ENCODE peak calls at places on chromosomes 3 and 15, in seven cellular contexts. A, T, Y, M, Z, H and J are unnamed samples.

GRCh38 chr3:139534992-139535879 is 4.3 kb downstream of the RBP1 start:
- DNase-seq in H (peak), M (no peak), Z (peak), A (no peak), Y (peak), T (peak), J (no peak)

GRCh38 chr3:120143676-120144075 is 49.4 kb upstream of the GSK3B start:
- DNase-seq in M (no peak), T (no peak), Y (no peak), H (no peak), A (no peak), Z (no peak), J (no peak)

GRCh38 chr3:24843955-24844354 is 349.3 kb upstream of the THRB start:
- DNase-seq in M (peak), T (no peak), Z (no peak), A (no peak), Y (no peak), H (no peak), J (no peak)

GRCh38 chr3:149536429-149536828 is 61.9 kb downstream of the TM4SF4 start:
- DNase-seq in A (no peak), M (no peak), T (peak), H (peak), Y (peak), Z (peak), J (no peak)

GRCh38 chr3:120177151-120177550 is 82.9 kb upstream of the GSK3B start:
- DNase-seq in M (peak), A (no peak), Z (peak), Y (peak), H (no peak), T (peak), J (no peak)

GRCh38 chr15:65827065-65827464 is 35.0 kb upstream of the DENND4A start:
- DNase-seq in Z (no peak), Y (no peak), T (no peak), H (no peak), A (no peak), M (no peak), J (no peak)

GRCh38 chr15:76376029-76376428 is 39.5 kb downstream of the ISL2 start:
- DNase-seq in Z (no peak), Y (no peak), T (no peak), A (no peak), M (no peak), H (no peak), J (no peak)

GRCh38 chr3:126261037-126261436 is 80.7 kb upstream of the ALDH1L1 start:
- DNase-seq in T (peak), Z (peak), A (no peak), M (no peak), Y (peak), H (no peak), J (peak)

GRCh38 chr3:197960694-197961581 is 921 bp downstream of the LMLN start:
- DNase-seq in M (no peak), Z (no peak), H (peak), Y (peak), A (no peak), T (no peak), J (no peak)

GRCh38 chr3:147157629-147158028 is 248.7 kb downstream of the ZIC4 start:
- DNase-seq in H (no peak), Y (peak), A (no peak), T (peak), Z (no peak), M (no peak), J (peak)

GRCh38 chr15:40103124-40103858 is 5.4 kb downstream of the BMF start:
- DNase-seq in H (peak), A (no peak), T (peak), M (peak), Y (peak), Z (peak), J (peak)

GRCh38 chr15:26985050-26985449 is 14.1 kb downstream of the GABRG3 start:
- DNase-seq in T (no peak), A (no peak), Y (no peak), H (no peak), M (no peak), Z (no peak), J (no peak)

GRCh38 chr3:37715358-37715757 is 146.3 kb upstream of the CTDSPL start:
- DNase-seq in T (no peak), M (no peak), A (no peak), Z (no peak), H (no peak), Y (no peak), J (no peak)

GRCh38 chr3:135694142-135694541 is 271.4 kb upstream of the PPP2R3A start:
- DNase-seq in A (no peak), M (no peak), Y (no peak), H (no peak), T (no peak), Z (no peak), J (no peak)

GRCh38 chr15:64452988-64453688 is 7.2 kb upstream of the ZNF609 start:
- DNase-seq in H (peak), A (no peak), T (peak), Z (peak), M (peak), Y (peak), J (no peak)

GRCh38 chr3:14126017-14126902 is 1.4 kb downstream of the TMEM43 start:
- DNase-seq in Y (peak), H (no peak), A (no peak), T (no peak), M (no peak), Z (no peak), J (no peak)

GRCh38 chr15:20645956-20646355 is 104.4 kb upstream of the GOLGA6L6 start:
- DNase-seq in M (no peak), A (no peak), H (peak), T (no peak), Y (no peak), Z (no peak), J (no peak)

GRCh38 chr3:146152841-146153240 is 8.1 kb downstream of the PLOD2 start:
- DNase-seq in H (no peak), A (no peak), Z (no peak), M (no peak), Y (no peak), T (no peak), J (no peak)

GRCh38 chr3:79056498-79056897 is 711.3 kb downstream of the ROBO1 start:
- DNase-seq in Z (no peak), A (no peak), Y (no peak), M (no peak), T (no peak), H (no peak), J (no peak)

GRCh38 chr3:154766765-154767503 is 313.2 kb upstream of the MME start:
- DNase-seq in Y (no peak), H (no peak), Z (no peak), A (no peak), T (no peak), M (no peak), J (no peak)

GRCh38 chr15:59689626-59690236 is 611 bp upstream of the BNIP2 start:
- DNase-seq in A (peak), T (peak), Y (peak), H (peak), M (peak), Z (peak), J (no peak)

GRCh38 chr15:80934761-80935221 is 54.8 kb downstream of the MESD start:
- DNase-seq in A (no peak), M (no peak), T (peak), H (no peak), Y (peak), Z (peak), J (no peak)

GRCh38 chr15:92091155-92091734 is 237.7 kb downstream of the SLCO3A1 start:
- DNase-seq in T (peak), M (peak), A (no peak), H (no peak), Z (peak), Y (peak), J (no peak)

GRCh38 chr15:87681054-87681453 is 575.5 kb downstream of the NTRK3 start:
- DNase-seq in T (no peak), H (no peak), M (no peak), A (no peak), Z (no peak), Y (no peak), J (no peak)

GRCh38 chr3:4744405-4745239 is 234.6 kb upstream of the BHLHE40 start:
- DNase-seq in T (peak), Y (peak), M (no peak), A (no peak), H (no peak), Z (peak), J (no peak)

GRCh38 chr3:72196377-72196929 is 411.5 kb upstream of the PROK2 start:
- DNase-seq in Z (no peak), A (no peak), Y (no peak), T (no peak), M (no peak), H (no peak), J (no peak)

GRCh38 chr15:44500555-44500954 is 36.4 kb upstream of the EIF3J start:
- DNase-seq in Y (no peak), M (no peak), Z (no peak), A (no peak), T (no peak), H (no peak), J (no peak)

GRCh38 chr3:124272611-124273151 is 280.8 kb upstream of the ROPN1 start:
- DNase-seq in M (no peak), A (no peak), Y (no peak), H (no peak), T (peak), Z (peak), J (no peak)

GRCh38 chr3:178699810-178700209 is 163.6 kb downstream of the KCNMB2 start:
- DNase-seq in T (peak), Y (peak), Z (no peak), A (no peak), M (no peak), H (no peak), J (no peak)

GRCh38 chr15:25134546-25134945 is 179.8 kb downstream of the SNRPN start:
- DNase-seq in A (no peak), Y (no peak), H (no peak), T (peak), Z (peak), M (no peak), J (no peak)
- TF ChIP-seq CTCF in A (no peak), Y (no peak), H (no peak), T (no peak), Z (peak), M (no peak), J (peak)

GRCh38 chr3:61579685-61580084 is 18.3 kb downstream of the PTPRG start:
- DNase-seq in Y (no peak), H (no peak), Z (no peak), T (no peak), A (no peak), M (no peak), J (no peak)

GRCh38 chr3:61582287-61582686 is 20.9 kb downstream of the PTPRG start:
- DNase-seq in A (no peak), Z (no peak), H (no peak), Y (no peak), M (no peak), T (no peak), J (no peak)

GRCh38 chr3:61578667-61579367 is 17.4 kb downstream of the PTPRG start:
- DNase-seq in T (no peak), A (no peak), H (no peak), Z (no peak), Y (no peak), M (no peak), J (no peak)

GRCh38 chr3:61582846-61583245 is 21.5 kb downstream of the PTPRG start:
- DNase-seq in Y (no peak), Z (no peak), M (no peak), A (no peak), H (no peak), T (no peak), J (no peak)

GRCh38 chr3:61580982-61581654 is 19.7 kb downstream of the PTPRG start:
- DNase-seq in T (no peak), Y (no peak), Z (no peak), M (no peak), A (no peak), H (no peak), J (no peak)
- H3K4me3 ChIP-seq in T (no peak), Y (no peak), Z (no peak), M (no peak), A (no peak), H (no peak), J (no peak)

GRCh38 chr3:70120360-70120966 is 120.9 kb downstream of the SAMMSON start:
- DNase-seq in A (no peak), H (peak), M (peak), Y (peak), Z (peak), T (peak), J (peak)
- TF ChIP-seq CTCF in A (no peak), H (peak), M (peak), Y (peak), Z (peak), T (peak), J (peak)

GRCh38 chr15:84143753-84144314 is 91.7 kb upstream of the GOLGA6L4 start:
- DNase-seq in M (no peak), Z (no peak), Y (no peak), A (no peak), T (no peak), H (no peak), J (no peak)

DNA sequence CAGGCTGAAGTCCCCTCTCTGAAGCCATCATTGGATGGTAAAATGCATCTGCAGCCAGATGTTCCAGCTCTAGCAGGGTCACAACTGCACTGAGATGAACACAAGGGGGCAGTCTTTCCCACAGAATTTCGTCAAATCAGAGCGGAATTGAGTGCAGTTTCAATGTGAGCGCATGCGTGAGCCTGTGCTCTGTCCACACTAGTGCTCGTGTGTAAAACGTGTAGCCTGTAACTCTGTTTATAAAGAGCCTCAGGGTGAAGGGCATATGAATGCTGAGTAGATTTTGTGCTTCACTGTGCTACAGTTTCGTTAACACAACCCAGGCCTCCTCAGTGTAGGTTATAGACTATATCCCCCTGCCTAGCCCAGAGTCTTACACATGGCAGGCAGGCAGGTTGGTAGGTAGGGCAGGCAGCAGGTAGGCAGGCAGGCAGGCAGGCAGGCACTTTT is 92.7 kb upstream of the GOLGA6L4 start:
- DNase-seq in H (peak), T (peak), Z (peak), A (no peak), M (peak), Y (peak), J (peak)
- H3K4me3 ChIP-seq in H (no peak), T (no peak), Z (peak), A (no peak), M (no peak), Y (no peak), J (no peak)

GRCh38 chr15:70763120-70763949 is at the start of gene UACA:
- DNase-seq in M (peak), T (peak), A (peak), Z (peak), H (peak), Y (peak), J (peak)
- TF ChIP-seq CTCF in M (peak), T (no peak), A (peak), Z (no peak), H (no peak), Y (no peak), J (no peak)

DNA sequence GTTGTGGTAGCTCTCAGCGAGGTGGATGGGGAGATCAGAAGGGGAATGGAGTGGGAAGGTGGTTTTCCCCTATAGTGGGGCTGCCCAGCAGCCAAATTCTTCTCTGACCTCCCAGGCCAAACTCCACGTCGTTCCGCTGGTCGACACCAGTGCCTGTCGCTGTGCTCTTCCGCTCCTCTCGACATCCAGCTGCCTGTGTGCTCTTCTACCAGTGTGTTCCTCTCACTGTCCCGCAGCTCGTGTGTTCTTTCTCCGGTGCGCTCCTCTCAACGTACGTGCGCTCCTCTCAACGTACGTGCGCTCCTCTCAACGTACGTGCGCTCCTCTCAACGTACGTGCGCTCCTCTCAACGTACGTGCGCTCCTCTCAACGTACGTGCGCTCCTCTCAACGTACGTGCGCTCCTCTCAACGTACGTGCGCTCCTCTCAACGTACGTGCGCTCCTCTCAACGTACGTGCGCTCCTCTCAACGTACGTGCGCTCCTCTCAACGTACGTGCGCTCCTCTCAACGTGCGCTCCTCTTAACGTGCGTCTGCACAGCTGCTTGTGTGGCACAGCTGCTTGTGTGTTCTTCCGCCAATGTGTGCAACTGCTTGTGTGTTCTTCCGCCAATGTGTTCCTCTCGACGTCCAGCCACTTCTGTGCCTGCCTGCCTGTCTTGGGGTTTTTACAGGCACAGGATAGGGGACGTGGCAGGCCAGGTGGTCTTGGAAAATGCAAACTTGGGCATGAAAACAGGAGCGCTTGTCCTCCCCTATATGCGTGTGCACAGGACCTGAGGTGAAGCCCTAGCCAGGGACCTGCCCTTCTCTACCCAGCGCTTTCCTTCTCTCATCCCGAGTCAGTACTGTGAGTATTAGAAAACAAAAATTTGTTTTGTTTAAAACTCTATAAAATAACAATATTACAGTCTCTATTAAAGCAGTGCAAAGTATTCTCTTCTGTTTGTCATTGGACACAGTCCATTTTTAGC is 991.1 kb downstream of the GBE1 start:
- DNase-seq in Z (peak), M (no peak), H (no peak), Y (no peak), A (no peak), T (peak), J (no peak)
- H3K4me3 ChIP-seq in Z (no peak), M (no peak), H (no peak), Y (no peak), A (no peak), T (no peak), J (no peak)

DNA sequence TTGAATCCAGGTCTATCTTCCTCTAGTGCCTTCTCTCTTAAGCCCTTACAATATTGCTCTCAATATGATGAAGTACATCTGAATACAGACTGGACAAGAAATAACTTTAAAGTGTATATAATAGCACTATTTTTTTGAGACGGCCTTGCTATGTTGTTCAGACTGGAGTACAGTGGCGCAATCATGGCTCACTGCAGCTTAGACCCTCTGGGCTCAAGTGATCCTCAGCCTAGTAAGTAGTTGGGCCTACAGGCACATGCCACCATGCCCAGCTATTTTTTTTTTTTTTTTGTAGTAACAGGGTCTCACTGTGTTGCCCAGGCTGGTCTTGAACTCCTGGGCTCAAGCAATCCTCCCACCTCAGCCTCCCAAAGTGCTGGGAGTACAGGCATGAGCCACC is 53.6 kb downstream of the MAP3K13 start:
- DNase-seq in M (no peak), A (no peak), H (no peak), Y (no peak), T (no peak), Z (no peak), J (no peak)
- TF ChIP-seq CTCF in M (no peak), A (no peak), H (no peak), Y (no peak), T (no peak), Z (no peak), J (no peak)

GRCh38 chr15:100879046-100879445 is 585 bp upstream of the ALDH1A3 start:
- DNase-seq in A (no peak), Y (no peak), M (no peak), Z (no peak), T (peak), H (no peak), J (no peak)
- H3K4me3 ChIP-seq in A (peak), Y (peak), M (peak), Z (peak), T (peak), H (peak), J (peak)

GRCh38 chr15:55912982-55913381 is 80.4 kb downstream of the NEDD4 start:
- DNase-seq in Y (no peak), T (peak), H (no peak), A (no peak), Z (no peak), M (no peak), J (no peak)
- TF ChIP-seq CTCF in Y (no peak), T (no peak), H (no peak), A (no peak), Z (no peak), M (no peak), J (no peak)

DNA sequence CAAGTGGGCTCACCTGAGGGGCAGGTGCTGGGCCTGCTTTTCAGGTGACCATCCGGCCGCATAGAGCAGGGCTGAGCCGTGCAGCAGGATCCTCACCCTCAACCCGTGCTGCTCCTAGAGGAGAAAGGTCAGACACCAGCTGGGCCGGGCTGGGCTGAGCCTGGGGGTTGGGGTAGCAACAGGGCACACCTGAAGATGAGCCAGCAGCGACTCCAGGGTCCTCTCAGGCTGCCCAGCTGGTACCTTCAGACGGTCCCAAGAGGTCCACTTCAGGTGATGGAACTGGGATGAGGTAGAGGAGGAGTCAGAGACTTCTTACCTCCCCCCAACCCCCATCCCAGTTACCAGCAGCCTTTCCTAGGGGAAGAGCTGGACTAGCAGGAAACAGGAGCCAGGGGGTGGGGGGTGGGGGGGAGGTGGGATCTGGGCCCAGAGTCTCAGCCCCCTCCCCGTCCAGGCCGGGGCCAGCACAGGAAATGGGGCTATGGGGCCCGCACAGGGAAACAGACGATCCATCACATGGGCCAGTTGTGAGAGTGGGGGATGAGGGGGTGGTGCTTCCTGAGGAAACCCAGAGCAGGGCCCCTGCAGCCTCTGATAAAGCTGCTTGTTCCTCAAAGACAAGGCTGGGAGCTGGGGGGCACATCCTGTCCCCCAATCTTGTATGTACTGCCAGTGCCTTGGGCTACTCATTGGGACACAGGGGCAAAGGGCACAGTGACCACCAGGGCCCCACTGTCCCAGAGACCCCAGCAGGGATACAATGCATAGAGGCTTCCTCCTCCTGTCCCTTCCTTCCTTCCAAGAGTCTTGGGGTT is 3.0 kb downstream of the INKA1 start:
- DNase-seq in A (no peak), M (no peak), H (peak), Y (peak), T (no peak), Z (peak), J (no peak)
- H3K4me3 ChIP-seq in A (peak), M (no peak), H (no peak), Y (no peak), T (no peak), Z (peak), J (no peak)